ENCODE peak calls at places on chromosomes 3 and 15, in six cellular contexts. Y is GM04503, U is tibial nerve, C is colonic mucosa, M is right cardiac atrium, D is mammary epithelial cell. B is an unnamed sample.

GRCh38 chr3:160040181-160040580 is 51.5 kb downstream of the IL12A start:
- DNase-seq in Y (no peak), U (no peak), C (no peak), M (no peak), D (no peak), B (no peak)

GRCh38 chr3:44982817-44983216 is 6.8 kb downstream of the EXOSC7 start:
- DNase-seq in Y (no peak), U (no peak), C (no peak), M (no peak), D (no peak), B (no peak)

GRCh38 chr3:77320514-77320913 is 280.6 kb downstream of the ROBO2 start:
- DNase-seq in Y (no peak), U (no peak), C (no peak), M (no peak), D (no peak), B (no peak)

GRCh38 chr3:33360136-33360825 is 79.9 kb downstream of the UBP1 start:
- DNase-seq in Y (peak; percentile 68), U (no peak), C (no peak), M (no peak), D (peak; percentile 88), B (no peak)

GRCh38 chr15:90173372-90173771 is 27.8 kb upstream of the SEMA4B start:
- DNase-seq in Y (no peak), U (no peak), C (peak; percentile 19), M (no peak), D (no peak), B (no peak)

GRCh38 chr15:62462721-62463120 is 297.6 kb upstream of the C2CD4B start:
- DNase-seq in Y (no peak), U (no peak), C (no peak), M (peak; percentile 54), D (no peak), B (no peak)

GRCh38 chr15:84949043-84949442 is 32.6 kb upstream of the PDE8A start:
- DNase-seq in Y (no peak), U (no peak), C (no peak), M (no peak), D (no peak), B (no peak)

GRCh38 chr3:168096210-168096795 is 579 bp upstream of the GOLIM4 start:
- DNase-seq in Y (peak; percentile 79), U (peak; percentile 78), C (peak; percentile 76), M (peak; percentile 75), D (peak; percentile 93), B (peak; percentile 43)

GRCh38 chr15:84714816-84715215 is 1.1 kb downstream of the SEC11A start:
- DNase-seq in Y (no peak), U (no peak), C (no peak), M (no peak), D (no peak), B (no peak)

GRCh38 chr3:13019243-13019701 is 54.0 kb downstream of the IQSEC1 start:
- DNase-seq in Y (peak; percentile 27), U (peak; percentile 36), C (no peak), M (peak; percentile 85), D (peak; percentile 3), B (no peak)

GRCh38 chr3:119751423-119751822 is 30.5 kb upstream of the NR1I2 start:
- DNase-seq in Y (no peak), U (no peak), C (no peak), M (no peak), D (no peak), B (no peak)

GRCh38 chr15:80578871-80579270 is 116.2 kb upstream of the ABHD17C start:
- DNase-seq in Y (no peak), U (no peak), C (no peak), M (no peak), D (no peak), B (no peak)

GRCh38 chr3:188209740-188210139 is 55.8 kb downstream of the LPP start:
- DNase-seq in Y (no peak), U (no peak), C (no peak), M (no peak), D (no peak), B (no peak)

GRCh38 chr3:136353461-136353860 is 103.3 kb downstream of the PCCB start:
- DNase-seq in Y (no peak), U (no peak), C (no peak), M (no peak), D (no peak), B (no peak)

GRCh38 chr3:150913174-150913922 is 8.1 kb upstream of the MINDY4B start:
- DNase-seq in Y (no peak), U (no peak), C (no peak), M (no peak), D (no peak), B (no peak)

GRCh38 chr15:50764331-50765201 is 940 bp downstream of the SPPL2A start:
- DNase-seq in Y (no peak), U (no peak), C (no peak), M (no peak), D (peak; percentile 24), B (no peak)

GRCh38 chr3:24237971-24238767 is 256.5 kb downstream of the THRB start:
- DNase-seq in Y (peak; percentile 98), U (peak; percentile 76), C (peak; percentile 69), M (no peak), D (peak; percentile 89), B (peak; percentile 13)

GRCh38 chr3:46858996-46859710 is 4.1 kb downstream of the MYL3 start:
- DNase-seq in Y (no peak), U (no peak), C (no peak), M (peak; percentile 48), D (no peak), B (no peak)

GRCh38 chr15:42139596-42139995 is 16.8 kb downstream of the PLA2G4F start:
- DNase-seq in Y (no peak), U (no peak), C (peak; percentile 25), M (no peak), D (no peak), B (no peak)

GRCh38 chr3:47607335-47607734 is 28.7 kb upstream of the CSPG5 start:
- DNase-seq in Y (no peak), U (no peak), C (no peak), M (no peak), D (no peak), B (no peak)

GRCh38 chr3:23157331-23157730 is 45.8 kb upstream of the UBE2E2 start:
- DNase-seq in Y (no peak), U (no peak), C (no peak), M (no peak), D (no peak), B (no peak)

GRCh38 chr15:69035205-69035917 is 20.9 kb downstream of the NOX5 start:
- DNase-seq in Y (no peak), U (no peak), C (peak; percentile 45), M (no peak), D (peak; percentile 80), B (no peak)

GRCh38 chr3:37622999-37623883 is 238.4 kb upstream of the CTDSPL start:
- DNase-seq in Y (no peak), U (no peak), C (no peak), M (no peak), D (no peak), B (no peak)

GRCh38 chr15:58222698-58223097 is 84.5 kb downstream of the AQP9 start:
- DNase-seq in Y (no peak), U (no peak), C (no peak), M (no peak), D (peak; percentile 34), B (no peak)

GRCh38 chr3:78857494-78858111 is 910.2 kb downstream of the ROBO1 start:
- DNase-seq in Y (no peak), U (no peak), C (no peak), M (no peak), D (no peak), B (no peak)

GRCh38 chr15:40093224-40093842 is 15.3 kb downstream of the BMF start:
- DNase-seq in Y (no peak), U (no peak), C (peak; percentile 57), M (no peak), D (no peak), B (no peak)

GRCh38 chr3:115975796-115976195 is 352.5 kb downstream of the GAP43 start:
- DNase-seq in Y (no peak), U (no peak), C (no peak), M (no peak), D (no peak), B (no peak)

GRCh38 chr3:107637416-107638182 is 114.8 kb downstream of the BBX start:
- DNase-seq in Y (no peak), U (no peak), C (no peak), M (no peak), D (no peak), B (no peak)

GRCh38 chr15:72155021-72155621 is 36.9 kb downstream of the SENP8 start:
- DNase-seq in Y (no peak), U (peak; percentile 32), C (peak; percentile 86), M (peak; percentile 89), D (peak; percentile 85), B (peak; percentile 71)

GRCh38 chr15:85582076-85582718 is 201.8 kb downstream of the AKAP13 start:
- DNase-seq in Y (no peak), U (peak; percentile 35), C (peak; percentile 62), M (no peak), D (no peak), B (no peak)

GRCh38 chr3:121660356-121661171 is at the start of gene HCLS1:
- DNase-seq in Y (no peak), U (peak; percentile 41), C (peak; percentile 46), M (peak; percentile 62), D (no peak), B (no peak)

GRCh38 chr15:28058082-28058481 is 41.0 kb downstream of the OCA2 start:
- DNase-seq in Y (no peak), U (no peak), C (no peak), M (no peak), D (no peak), B (no peak)

GRCh38 chr3:197428117-197428761 is 127.5 kb downstream of the BDH1 start:
- DNase-seq in Y (peak; percentile 31), U (peak; percentile 43), C (peak; percentile 85), M (peak; percentile 79), D (peak; percentile 25), B (no peak)

GRCh38 chr15:42158941-42159340 is 2.5 kb upstream of the PLA2G4F start:
- DNase-seq in Y (no peak), U (no peak), C (no peak), M (no peak), D (no peak), B (no peak)

GRCh38 chr3:59436164-59436958 is 386.5 kb upstream of the CFAP20DC start:
- DNase-seq in Y (no peak), U (no peak), C (peak; percentile 33), M (no peak), D (no peak), B (no peak)

GRCh38 chr15:67826717-67827560 is 1.6 kb downstream of the SKOR1 start:
- DNase-seq in Y (no peak), U (no peak), C (no peak), M (peak; percentile 16), D (no peak), B (no peak)

GRCh38 chr15:55320963-55321362 is 1.9 kb downstream of the PIGB start:
- DNase-seq in Y (no peak), U (no peak), C (no peak), M (no peak), D (no peak), B (no peak)

GRCh38 chr3:29410660-29411405 is 130.0 kb downstream of the RBMS3 start:
- DNase-seq in Y (no peak), U (no peak), C (no peak), M (peak; percentile 45), D (no peak), B (no peak)

GRCh38 chr3:72346526-72346926 is 501.7 kb downstream of the SHQ1 start:
- DNase-seq in Y (peak; percentile 98), U (peak; percentile 68), C (no peak), M (no peak), D (peak; percentile 96), B (peak; percentile 19)